ENCODE peak calls at places on chromosomes 2 and 18, in nine cellular contexts. V is stimulated activated CD8-positive, alpha-beta memory T cell treated with anti-CD3 and anti-CD28 coated beads, Interleukin-15, amount 100 ng/mL, for 1 hour; E is mucosa of descending colon; W is NAMALWA; B is activated T-helper 9 cell treated with anti-CD3 and anti-CD28 coated beads, Interleukin-2, amount 50 U/mL, for 16 hours; N is astrocyte of the spinal cord; U is T-helper 2 cell; C is ovary; T is activated CD4-positive, alpha-beta T cell treated with anti-CD3 and anti-CD28 coated beads for 24 hours. P is an unnamed sample.

GRCh38 chr18:9366126-9366714 is 31.6 kb downstream of the TWSG1 start:
- DNase-seq in V (no peak), E (no peak), W (no peak), B (no peak), N (peak), U (no peak), C (no peak), T (no peak), P (no peak)

GRCh38 chr2:6073260-6074141 is 381.3 kb downstream of the SOX11 start:
- DNase-seq in V (no peak), E (no peak), W (no peak), B (no peak), N (peak), U (no peak), C (peak), T (no peak), P (no peak)

GRCh38 chr2:217801115-217801531 is 201.7 kb downstream of the TNS1 start:
- DNase-seq in V (no peak), E (no peak), W (no peak), B (no peak), N (no peak), U (no peak), C (peak), T (no peak), P (peak)

GRCh38 chr18:73638709-73639108 is 508.9 kb downstream of the FBXO15 start:
- DNase-seq in V (no peak), E (no peak), W (no peak), B (no peak), N (peak), U (no peak), C (no peak), T (no peak), P (no peak)

GRCh38 chr2:212777020-212777491 is 238.5 kb upstream of the ERBB4 start:
- DNase-seq in V (no peak), E (no peak), W (peak), B (no peak), N (peak), U (no peak), C (no peak), T (no peak), P (no peak)

GRCh38 chr2:147715807-147716206 is 129.0 kb upstream of the ACVR2A start:
- DNase-seq in V (no peak), E (no peak), W (no peak), B (no peak), N (no peak), U (no peak), C (no peak), T (no peak), P (no peak)

GRCh38 chr2:24815171-24815570 is 21.9 kb downstream of the CENPO start:
- DNase-seq in V (no peak), E (no peak), W (no peak), B (no peak), N (no peak), U (no peak), C (no peak), T (no peak), P (peak)

GRCh38 chr18:57023483-57023882 is 123.4 kb upstream of the BOD1L2 start:
- DNase-seq in V (no peak), E (no peak), W (peak), B (no peak), N (no peak), U (no peak), C (no peak), T (no peak), P (no peak)

GRCh38 chr2:230930149-230930780 is 5.2 kb upstream of the GPR55 start:
- DNase-seq in V (no peak), E (no peak), W (no peak), B (no peak), N (no peak), U (no peak), C (no peak), T (no peak), P (no peak)

GRCh38 chr18:75375341-75375740 is 52.2 kb downstream of the SMIM21 start:
- DNase-seq in V (no peak), E (no peak), W (no peak), B (no peak), N (no peak), U (no peak), C (no peak), T (no peak), P (no peak)

GRCh38 chr2:170098626-170099312 is 79.2 kb upstream of the MYO3B start:
- DNase-seq in V (no peak), E (no peak), W (no peak), B (no peak), N (peak), U (no peak), C (no peak), T (no peak), P (no peak)

GRCh38 chr2:235595420-235596010 is 101.7 kb downstream of the AGAP1 start:
- DNase-seq in V (peak), E (no peak), W (peak), B (no peak), N (peak), U (no peak), C (peak), T (no peak), P (peak)

GRCh38 chr18:57710226-57710625 is 88.6 kb upstream of the NARS1 start:
- DNase-seq in V (no peak), E (no peak), W (no peak), B (no peak), N (no peak), U (no peak), C (no peak), T (no peak), P (no peak)

GRCh38 chr2:217934321-217935131 is 68.3 kb downstream of the TNS1 start:
- DNase-seq in V (no peak), E (peak), W (no peak), B (no peak), N (peak), U (no peak), C (no peak), T (no peak), P (peak)

GRCh38 chr18:27969206-27969605 is 207.7 kb downstream of the CDH2 start:
- DNase-seq in V (no peak), E (no peak), W (no peak), B (no peak), N (no peak), U (no peak), C (no peak), T (no peak), P (no peak)

GRCh38 chr2:69985684-69986083 is 24.3 kb upstream of the ASPRV1 start:
- DNase-seq in V (no peak), E (peak), W (no peak), B (no peak), N (no peak), U (no peak), C (no peak), T (no peak), P (no peak)

GRCh38 chr2:215692387-215693079 is 256.7 kb upstream of the FN1 start:
- DNase-seq in V (no peak), E (no peak), W (no peak), B (no peak), N (peak), U (no peak), C (no peak), T (no peak), P (no peak)

GRCh38 chr2:84537251-84537650 is 21.0 kb downstream of the DNAH6 start:
- DNase-seq in V (no peak), E (no peak), W (no peak), B (no peak), N (no peak), U (no peak), C (no peak), T (no peak), P (no peak)

GRCh38 chr2:106614511-106615291 is 127.5 kb downstream of the CD8B2 start:
- DNase-seq in V (no peak), E (no peak), W (no peak), B (no peak), N (no peak), U (no peak), C (no peak), T (no peak), P (no peak)

GRCh38 chr2:240498958-240499260 is 58.9 kb downstream of the ANKMY1 start:
- DNase-seq in V (no peak), E (no peak), W (no peak), B (no peak), N (no peak), U (no peak), C (no peak), T (no peak), P (no peak)

P was measured in uterus.